ENCODE peak calls at places on chromosome 21, in five cellular contexts. K is kidney epithelial cell, T is psoas muscle, A is body of pancreas, R is GM13976. Z is an unnamed sample.

GRCh38 chr21:38159355-38159754 is 97.4 kb upstream of the KCNJ15 start:
- DNase-seq in K (no peak), T (peak), A (peak), R (peak), Z (peak)

GRCh38 chr21:14120091-14120734 is 90.5 kb downstream of the LIPI start:
- DNase-seq in K (no peak), T (no peak), A (peak), R (peak), Z (peak)

GRCh38 chr21:20451051-20451450 is 547.2 kb upstream of the NCAM2 start:
- DNase-seq in K (no peak), T (no peak), A (no peak), R (no peak), Z (peak)

GRCh38 chr21:32717851-32718316 is 9.9 kb downstream of the SYNJ1 start:
- DNase-seq in K (no peak), T (no peak), A (no peak), R (no peak), Z (no peak)

GRCh38 chr21:17435565-17436543 is 77.0 kb upstream of the CXADR start:
- DNase-seq in K (no peak), T (no peak), A (no peak), R (no peak), Z (no peak)

GRCh38 chr21:36163780-36164426 is 7.3 kb downstream of the DOP1B start:
- DNase-seq in K (no peak), T (no peak), A (no peak), R (no peak), Z (no peak)

GRCh38 chr21:45998871-45999580 is 17.5 kb downstream of the COL6A1 start:
- DNase-seq in K (no peak), T (no peak), A (peak), R (no peak), Z (no peak)

GRCh38 chr21:46229133-46229922 is 754 bp upstream of the LSS start:
- DNase-seq in K (no peak), T (no peak), A (no peak), R (peak), Z (no peak)

GRCh38 chr21:37655601-37656300 is 260.5 kb downstream of the KCNJ6 start:
- DNase-seq in K (no peak), T (no peak), A (no peak), R (no peak), Z (no peak)

GRCh38 chr21:38790961-38791360 is 14.8 kb upstream of the ETS2 start:
- DNase-seq in K (no peak), T (no peak), A (no peak), R (no peak), Z (no peak)

GRCh38 chr21:37237764-37238163 is 29.4 kb downstream of the VPS26C start:
- DNase-seq in K (no peak), T (no peak), A (no peak), R (no peak), Z (no peak)

GRCh38 chr21:26597981-26598380 is 24.9 kb upstream of the CYYR1 start:
- DNase-seq in K (no peak), T (no peak), A (no peak), R (no peak), Z (no peak)

GRCh38 chr21:45393021-45393420 is 11.9 kb upstream of the COL18A1 start:
- DNase-seq in K (no peak), T (no peak), A (no peak), R (no peak), Z (no peak)

GRCh38 chr21:43308101-43308500 is 118.8 kb downstream of the SIK1 start:
- DNase-seq in K (no peak), T (peak), A (no peak), R (no peak), Z (no peak)

GRCh38 chr21:46667191-46667734 is 31.8 kb downstream of the PRMT2 start:
- DNase-seq in K (no peak), T (no peak), A (no peak), R (peak), Z (peak)

GRCh38 chr21:16879479-16879878 is 633.4 kb upstream of the CXADR start:
- DNase-seq in K (no peak), T (no peak), A (no peak), R (no peak), Z (no peak)

GRCh38 chr21:23281917-23282316 is 2283.7 kb downstream of the NCAM2 start:
- DNase-seq in K (no peak), T (no peak), A (no peak), R (no peak), Z (no peak)

GRCh38 chr21:45920824-45921600 is 60.6 kb upstream of the COL6A1 start:
- DNase-seq in K (no peak), T (no peak), A (no peak), R (no peak), Z (no peak)

GRCh38 chr21:25292396-25292795 is 314.9 kb downstream of the MRPL39 start:
- DNase-seq in K (no peak), T (no peak), A (no peak), R (no peak), Z (no peak)

GRCh38 chr21:36783612-36784383 is 84.9 kb downstream of the SIM2 start:
- DNase-seq in K (peak), T (no peak), A (no peak), R (no peak), Z (peak)

GRCh38 chr21:46069719-46070279 is 28.1 kb upstream of the COL6A2 start:
- DNase-seq in K (no peak), T (no peak), A (no peak), R (no peak), Z (no peak)

DNA sequence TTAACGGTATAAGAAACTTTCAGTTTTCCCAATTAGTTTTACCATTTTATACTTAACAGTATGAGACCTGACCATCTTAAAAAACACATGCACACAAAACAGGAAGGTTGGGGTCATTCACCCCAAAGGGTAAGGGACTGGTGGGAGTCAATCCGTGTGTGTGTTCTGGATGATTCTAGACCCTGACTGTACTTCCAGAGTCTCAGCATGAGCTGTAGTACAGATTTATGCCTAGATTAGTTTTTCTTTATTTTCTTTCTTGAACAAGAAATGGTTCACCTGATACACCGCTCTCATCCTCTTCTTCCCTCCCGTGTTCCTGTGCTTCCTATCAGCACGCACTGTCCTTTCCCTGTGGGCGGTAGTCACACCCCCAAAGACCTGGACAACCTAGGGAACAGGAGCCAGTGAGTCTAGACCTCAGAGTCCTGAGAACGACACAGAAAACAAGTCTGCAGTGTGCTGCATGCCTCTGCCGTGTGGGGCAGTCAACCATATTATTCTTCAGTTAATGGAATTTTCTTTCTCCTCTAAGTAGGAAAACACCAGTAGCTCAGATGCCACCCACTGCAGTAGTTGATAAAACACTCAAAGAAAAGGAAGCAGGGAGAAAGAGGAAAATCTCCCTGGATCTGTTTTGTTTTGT is 38.9 kb upstream of the MRPS6 start:
- DNase-seq in K (no peak), T (no peak), A (no peak), R (no peak), Z (no peak)
- TF ChIP-seq CTCF in K (no peak), T (no peak), A (no peak), R (no peak), Z (peak)

GRCh38 chr21:42235593-42235992 is 16.7 kb downstream of the ABCG1 start:
- DNase-seq in K (no peak), T (no peak), A (no peak), R (no peak), Z (no peak)

GRCh38 chr21:42237161-42237560 is 18.2 kb downstream of the ABCG1 start:
- DNase-seq in K (no peak), T (no peak), A (no peak), R (no peak), Z (no peak)

GRCh38 chr21:42237577-42237976 is 18.6 kb downstream of the ABCG1 start:
- DNase-seq in K (no peak), T (no peak), A (no peak), R (no peak), Z (no peak)

GRCh38 chr21:42236014-42236413 is 17.1 kb downstream of the ABCG1 start:
- DNase-seq in K (no peak), T (peak), A (peak), R (no peak), Z (no peak)

DNA sequence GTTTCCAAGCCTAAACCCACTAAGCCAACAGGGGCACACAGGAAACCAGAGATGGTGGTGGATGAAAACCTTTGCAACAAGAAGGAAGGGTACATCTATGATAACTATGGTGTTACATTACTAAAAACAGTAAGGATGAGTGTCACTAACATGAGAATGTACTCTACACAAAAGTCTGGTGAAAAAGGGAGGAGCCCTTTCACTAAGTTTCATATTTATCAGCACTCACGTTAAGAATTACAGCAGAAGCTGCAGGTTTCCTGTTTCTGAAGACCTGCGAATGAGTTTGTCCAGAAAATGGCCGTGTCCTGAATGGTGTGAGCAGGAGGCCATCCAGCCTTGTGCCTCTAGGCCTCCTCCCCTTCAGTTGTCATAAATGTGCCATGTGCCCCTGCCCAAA is 17.8 kb downstream of the ABCG1 start:
- DNase-seq in K (no peak), T (no peak), A (no peak), R (no peak), Z (no peak)
- TF ChIP-seq CTCF in K (no peak), T (no peak), A (no peak), R (no peak), Z (no peak)

GRCh38 chr21:44377201-44377921 is 23.9 kb downstream of the TRPM2 start:
- DNase-seq in K (no peak), T (no peak), A (no peak), R (peak), Z (no peak)
- TF ChIP-seq CTCF in K (no peak), T (no peak), A (no peak), R (no peak), Z (no peak)

DNA sequence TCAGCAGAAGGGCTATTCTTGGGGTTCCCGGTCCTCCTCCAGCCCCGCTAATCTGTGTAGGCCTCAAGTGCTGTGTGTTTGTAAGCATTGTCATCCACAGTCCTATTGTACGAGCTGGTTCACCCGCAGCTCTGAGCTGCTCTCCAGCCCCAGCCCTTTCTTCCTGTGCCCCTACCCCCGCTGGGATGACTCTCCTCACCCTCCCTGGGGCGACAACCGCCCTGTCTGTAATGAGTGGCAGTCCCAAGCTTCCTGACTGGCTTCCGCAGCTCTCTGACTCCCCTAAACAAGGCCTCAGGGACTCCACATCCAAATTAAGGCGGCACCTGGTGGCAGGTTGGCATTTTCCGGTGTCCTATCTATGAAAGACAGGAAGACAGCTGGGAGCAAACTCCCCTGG is 45.8 kb downstream of the TFF3 start:
- DNase-seq in K (no peak), T (no peak), A (no peak), R (no peak), Z (no peak)
- TF ChIP-seq CTCF in K (no peak), T (no peak), A (no peak), R (no peak), Z (no peak)

DNA sequence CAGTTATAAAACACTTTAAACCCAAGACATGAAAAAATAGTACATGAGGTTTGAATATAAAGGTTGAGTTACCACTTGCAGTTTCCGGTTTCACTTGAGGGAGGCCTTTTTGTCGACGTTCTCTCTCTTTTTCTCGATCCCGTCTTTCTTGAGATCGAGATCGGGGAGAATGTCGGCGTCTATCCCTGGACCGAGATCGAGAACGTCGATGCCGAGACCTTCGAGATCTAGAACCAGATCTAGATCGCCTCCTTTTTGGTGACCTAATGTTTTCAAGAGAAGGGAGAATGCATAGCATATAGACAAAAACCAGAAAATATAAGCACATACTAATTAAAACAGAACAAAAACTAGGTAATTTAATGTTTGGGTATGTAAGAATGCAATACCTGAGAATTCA is 33.7 kb downstream of the SOD1 start:
- DNase-seq in K (no peak), T (no peak), A (no peak), R (no peak), Z (no peak)
- TF ChIP-seq CTCF in K (no peak), T (no peak), A (no peak), R (no peak), Z (no peak)

DNA sequence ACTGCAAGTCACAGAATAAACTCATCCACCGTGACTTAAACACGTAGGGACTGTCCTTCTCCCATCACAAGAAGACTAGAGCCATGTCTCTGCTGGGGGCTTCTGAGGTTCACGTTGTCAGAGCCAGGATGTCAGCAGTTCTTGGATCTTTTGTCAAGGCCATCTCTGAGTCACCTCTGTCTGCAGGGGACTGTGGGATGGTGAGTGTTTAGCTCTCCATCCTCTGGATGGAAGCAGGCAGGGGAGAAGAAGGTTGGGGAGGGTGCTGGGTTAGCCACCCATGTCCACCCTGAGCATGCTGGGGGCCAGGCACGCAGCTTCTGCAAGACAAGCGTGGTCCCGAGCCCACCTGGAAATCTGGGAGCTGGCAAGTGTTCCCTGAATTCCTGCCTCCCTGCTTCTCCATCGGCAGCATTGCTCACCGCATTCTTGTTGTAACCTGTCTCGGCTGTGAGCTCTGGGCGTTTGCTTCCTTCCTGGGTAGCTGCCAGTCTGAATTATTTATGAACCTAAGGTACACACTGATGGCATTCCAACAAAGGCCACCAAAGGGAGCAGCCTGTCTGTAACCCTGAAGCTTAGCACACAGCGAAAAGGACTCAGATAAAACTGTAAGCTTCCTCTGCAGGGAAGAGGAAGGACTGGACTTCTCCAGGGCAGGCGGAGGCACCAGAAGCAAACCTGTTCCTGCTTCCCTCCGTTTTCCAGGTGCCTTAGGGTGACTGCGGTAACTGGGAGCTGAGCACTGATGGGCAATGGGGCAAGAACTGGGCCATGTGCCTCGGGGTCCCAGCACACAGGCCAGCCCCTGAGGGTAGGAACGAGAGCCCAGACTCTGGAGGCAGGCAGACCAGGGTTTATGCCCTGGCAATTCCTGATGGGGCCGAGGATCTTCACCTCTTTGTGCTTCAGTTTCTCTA is 88.6 kb downstream of the RIPK4 start:
- DNase-seq in K (peak), T (no peak), A (peak), R (no peak), Z (no peak)
- TF ChIP-seq CTCF in K (no peak), T (no peak), A (no peak), R (no peak), Z (no peak)

GRCh38 chr21:34670962-34671348 is 2.2 kb downstream of the CLIC6 start:
- DNase-seq in K (no peak), T (no peak), A (no peak), R (peak), Z (no peak)
- TF ChIP-seq CTCF in K (peak), T (no peak), A (no peak), R (no peak), Z (no peak)

GRCh38 chr21:44335266-44336059 is 3.7 kb downstream of the CFAP410 start:
- DNase-seq in K (no peak), T (no peak), A (no peak), R (no peak), Z (no peak)

GRCh38 chr21:44334637-44335030 is 4.6 kb downstream of the CFAP410 start:
- DNase-seq in K (no peak), T (no peak), A (no peak), R (no peak), Z (no peak)

GRCh38 chr21:44337428-44337827 is 1.8 kb downstream of the CFAP410 start:
- DNase-seq in K (no peak), T (no peak), A (no peak), R (no peak), Z (no peak)

GRCh38 chr21:44337941-44338895 is 972 bp downstream of the CFAP410 start:
- DNase-seq in K (peak), T (peak), A (peak), R (peak), Z (peak)

GRCh38 chr21:44338971-44339910 is at the start of gene CFAP410:
- DNase-seq in K (peak), T (peak), A (peak), R (peak), Z (peak)
- TF ChIP-seq CTCF in K (no peak), T (no peak), A (no peak), R (no peak), Z (no peak)

DNA sequence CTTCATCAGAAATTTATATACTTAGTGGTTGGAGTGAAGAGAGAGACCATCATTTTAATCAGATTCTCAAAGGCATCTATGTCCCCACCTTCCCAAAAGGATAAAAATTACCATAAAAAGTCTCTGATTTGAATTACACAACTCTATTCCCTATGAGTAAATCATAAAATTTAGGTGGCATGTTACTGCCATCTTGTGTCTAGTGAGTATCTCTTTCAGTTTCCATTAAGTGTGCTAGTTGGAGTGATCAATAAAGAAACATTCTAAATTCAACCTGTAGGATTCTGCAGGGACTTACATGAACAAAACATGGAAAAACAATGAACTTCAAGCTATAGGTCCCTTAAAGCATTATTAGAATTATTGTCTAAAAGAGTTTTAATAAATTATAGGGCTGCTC is 655.4 kb downstream of the LTN1 start:
- DNase-seq in K (no peak), T (no peak), A (no peak), R (no peak), Z (peak)
- TF ChIP-seq CTCF in K (peak), T (peak), A (no peak), R (no peak), Z (peak)

GRCh38 chr21:15362458-15362857 is 297.7 kb upstream of the NRIP1 start:
- DNase-seq in K (no peak), T (no peak), A (no peak), R (no peak), Z (no peak)

GRCh38 chr21:15365751-15366392 is 301.1 kb upstream of the NRIP1 start:
- DNase-seq in K (no peak), T (no peak), A (no peak), R (no peak), Z (peak)

GRCh38 chr21:15367061-15367626 is 302.3 kb upstream of the NRIP1 start:
- DNase-seq in K (no peak), T (no peak), A (no peak), R (no peak), Z (peak)

DNA sequence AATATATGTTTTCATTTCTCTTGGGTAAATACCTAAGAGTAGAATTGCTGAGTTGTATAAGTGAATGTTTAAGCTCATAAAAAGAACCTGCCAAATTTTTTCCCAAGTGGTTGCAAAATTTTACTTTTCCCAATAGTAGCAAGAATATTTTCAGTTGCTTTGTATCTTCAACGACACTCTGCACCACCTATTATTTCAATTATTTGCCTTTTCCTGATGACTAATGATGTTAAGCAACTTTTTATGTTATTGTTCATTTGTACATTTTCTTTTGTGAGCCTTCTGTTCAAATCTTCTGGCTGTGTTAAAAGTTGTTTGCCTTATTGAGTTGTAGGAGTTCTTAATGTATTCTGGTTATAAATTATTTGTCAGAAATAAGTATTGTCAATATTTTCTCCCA is 299.1 kb upstream of the NRIP1 start:
- DNase-seq in K (no peak), T (no peak), A (no peak), R (no peak), Z (peak)
- TF ChIP-seq CTCF in K (no peak), T (no peak), A (no peak), R (no peak), Z (no peak)

Z was measured in fibroblast of mammary gland.